ENCODE peak calls at places on chromosomes 2 and 18, in four cellular contexts. R is anterior cingulate cortex, P is hepatic stellate cell, N is GM04504. D is an unnamed sample.
A peak's percentile ranks its signal among the peaks of the same experiment; 100 is the strongest.

GRCh38 chr2:113962692-113963480 is 73.0 kb downstream of the ACTR3 start:
- DNase-seq in P (no peak), R (no peak), N (no peak), D (peak; percentile 53)

GRCh38 chr2:29215073-29215472 is 99.9 kb downstream of the CLIP4 start:
- DNase-seq in N (no peak), P (no peak), R (no peak), D (no peak)

GRCh38 chr2:217412721-217413120 is 552.9 kb upstream of the TNP1 start:
- DNase-seq in P (no peak), N (no peak), R (no peak), D (no peak)

GRCh38 chr2:84970956-84971798 is at the start of gene KCMF1:
- DNase-seq in N (no peak), P (peak; percentile 86), R (peak; percentile 69), D (no peak)

GRCh38 chr2:27016801-27017325 is 15.9 kb upstream of the TMEM214 start:
- DNase-seq in R (peak; percentile 17), N (peak; percentile 43), P (peak; percentile 68), D (no peak)

GRCh38 chr2:160859086-160859485 is 301.1 kb upstream of the TANK start:
- DNase-seq in N (no peak), R (no peak), P (no peak), D (no peak)

GRCh38 chr2:47065771-47066380 is 89.2 kb downstream of the STPG4 start:
- DNase-seq in N (peak; percentile 95), P (peak; percentile 90), R (no peak), D (peak; percentile 94)

GRCh38 chr2:56376699-56377665 is 193.2 kb downstream of the CCDC85A start:
- DNase-seq in P (peak; percentile 17), R (no peak), N (peak; percentile 52), D (peak; percentile 25)

GRCh38 chr2:216551234-216551633 is 52.6 kb downstream of the RPL37A start:
- DNase-seq in N (no peak), R (no peak), P (no peak), D (no peak)

GRCh38 chr2:177118636-177119035 is 94.0 kb upstream of the HNRNPA3 start:
- DNase-seq in R (no peak), N (no peak), P (no peak), D (no peak)

GRCh38 chr2:68537872-68538271 is 70.5 kb downstream of the APLF start:
- DNase-seq in R (no peak), P (peak; percentile 2), N (peak; percentile 34), D (peak; percentile 10)

GRCh38 chr2:126999342-126999741 is 100.7 kb downstream of the TEX51 start:
- DNase-seq in N (no peak), R (no peak), P (no peak), D (no peak)

GRCh38 chr2:102357975-102358374 is 2.4 kb downstream of the IL18R1 start:
- DNase-seq in N (no peak), P (no peak), R (no peak), D (no peak)

GRCh38 chr2:118310016-118310877 is 222.0 kb downstream of the INSIG2 start:
- DNase-seq in P (peak; percentile 8), R (peak; percentile 44), N (no peak), D (no peak)

GRCh38 chr18:48826806-48827205 is 124.0 kb downstream of the SMAD7 start:
- DNase-seq in N (no peak), P (no peak), R (no peak), D (no peak)

GRCh38 chr2:42049411-42050349 is 1.9 kb downstream of the PKDCC start:
- DNase-seq in N (no peak), P (no peak), R (no peak), D (no peak)

GRCh38 chr2:44528595-44528994 is 166.8 kb downstream of the CAMKMT start:
- DNase-seq in N (peak; percentile 53), R (no peak), P (no peak), D (peak; percentile 65)

GRCh38 chr2:105929506-105929905 is 184.8 kb downstream of the NCK2 start:
- DNase-seq in N (no peak), P (no peak), R (no peak), D (no peak)

GRCh38 chr2:53559302-53559967 is 208.2 kb upstream of the CHAC2 start:
- DNase-seq in P (no peak), R (no peak), N (no peak), D (peak; percentile 1)

GRCh38 chr2:68237976-68238580 is 14.3 kb downstream of the PPP3R1 start:
- DNase-seq in P (no peak), N (no peak), R (no peak), D (no peak)

GRCh38 chr2:120890566-120891360 is 155.1 kb downstream of the GLI2 start:
- DNase-seq in P (no peak), N (no peak), R (no peak), D (no peak)

GRCh38 chr2:141021611-141022010 is 1109.2 kb downstream of the LRP1B start:
- DNase-seq in N (no peak), P (no peak), R (no peak), D (no peak)

GRCh38 chr2:68367918-68368656 is 3.0 kb downstream of the PLEK start:
- DNase-seq in P (no peak), N (no peak), R (no peak), D (no peak)

GRCh38 chr2:33967103-33967502 is 368.0 kb upstream of the FAM98A start:
- DNase-seq in R (no peak), N (no peak), P (no peak), D (no peak)

GRCh38 chr2:3692375-3692774 is 11.0 kb upstream of the DCDC2C start:
- DNase-seq in N (no peak), P (peak; percentile 21), R (no peak), D (no peak)

GRCh38 chr2:27453968-27454367 is 11.8 kb downstream of the KRTCAP3 start:
- DNase-seq in R (no peak), N (no peak), P (no peak), D (no peak)

GRCh38 chr2:240231838-240232244 is 91.4 kb upstream of the OTOS start:
- DNase-seq in P (no peak), R (no peak), N (no peak), D (no peak)

GRCh38 chr18:23689031-23689615 is at the start of gene LAMA3:
- DNase-seq in N (no peak), R (peak; percentile 22), P (peak; percentile 38), D (no peak)

GRCh38 chr2:74504591-74504990 is 2.9 kb downstream of the PCGF1 start:
- DNase-seq in N (no peak), P (no peak), R (no peak), D (no peak)

GRCh38 chr2:240569523-240569997 is 1.3 kb downstream of the RNPEPL1 start:
- DNase-seq in P (no peak), R (no peak), N (no peak), D (no peak)

D was measured in HS-5.